ENCODE peak calls at places on chromosomes 5 and 9, in six cellular contexts. One of them, this sample, is unnamed.

GRCh38 chr9:113184509-113184908 is 33.7 kb downstream of the SLC31A2 start:
- DNase-seq in pancreas: no peak
- DNase-seq in stimulated activated CD4-positive, alpha-beta T cell treated with anti-CD3 and anti-CD28 coated beads, Interleukin-4, amount 100 ng/mL, for 4 hours: no peak
- DNase-seq in T-helper 17 cell: no peak
- DNase-seq in head of caudate nucleus: no peak
- DNase-seq in WTC11: no peak
- DNase-seq in this sample: no peak

GRCh38 chr9:1253098-1253979 is 203.2 kb downstream of the DMRT2 start:
- DNase-seq in pancreas: no peak
- DNase-seq in stimulated activated CD4-positive, alpha-beta T cell treated with anti-CD3 and anti-CD28 coated beads, Interleukin-4, amount 100 ng/mL, for 4 hours: no peak
- DNase-seq in T-helper 17 cell: no peak
- DNase-seq in head of caudate nucleus: no peak
- DNase-seq in WTC11: no peak
- DNase-seq in this sample: no peak

GRCh38 chr5:115246361-115246991 is 16.2 kb downstream of the PGGT1B start:
- DNase-seq in pancreas: no peak
- DNase-seq in stimulated activated CD4-positive, alpha-beta T cell treated with anti-CD3 and anti-CD28 coated beads, Interleukin-4, amount 100 ng/mL, for 4 hours: no peak
- DNase-seq in T-helper 17 cell: no peak
- DNase-seq in head of caudate nucleus: no peak
- DNase-seq in WTC11: no peak
- DNase-seq in this sample: no peak

GRCh38 chr9:134033516-134034214 is 8.4 kb downstream of the BRD3OS start:
- DNase-seq in pancreas: no peak
- DNase-seq in stimulated activated CD4-positive, alpha-beta T cell treated with anti-CD3 and anti-CD28 coated beads, Interleukin-4, amount 100 ng/mL, for 4 hours: no peak
- DNase-seq in T-helper 17 cell: no peak
- DNase-seq in head of caudate nucleus: peak
- DNase-seq in WTC11: no peak
- DNase-seq in this sample: no peak

GRCh38 chr5:42951847-42952411 is 88.2 kb downstream of the ANXA2R start:
- DNase-seq in pancreas: no peak
- DNase-seq in stimulated activated CD4-positive, alpha-beta T cell treated with anti-CD3 and anti-CD28 coated beads, Interleukin-4, amount 100 ng/mL, for 4 hours: peak
- DNase-seq in T-helper 17 cell: peak
- DNase-seq in head of caudate nucleus: no peak
- DNase-seq in WTC11: no peak
- DNase-seq in this sample: peak

GRCh38 chr9:95177617-95178016 is 139.9 kb downstream of the FANCC start:
- DNase-seq in pancreas: no peak
- DNase-seq in stimulated activated CD4-positive, alpha-beta T cell treated with anti-CD3 and anti-CD28 coated beads, Interleukin-4, amount 100 ng/mL, for 4 hours: no peak
- DNase-seq in T-helper 17 cell: no peak
- DNase-seq in head of caudate nucleus: no peak
- DNase-seq in WTC11: no peak
- DNase-seq in this sample: no peak

GRCh38 chr9:107683566-107683965 is 194.0 kb upstream of the KLF4 start:
- DNase-seq in pancreas: no peak
- DNase-seq in stimulated activated CD4-positive, alpha-beta T cell treated with anti-CD3 and anti-CD28 coated beads, Interleukin-4, amount 100 ng/mL, for 4 hours: no peak
- DNase-seq in T-helper 17 cell: no peak
- DNase-seq in head of caudate nucleus: no peak
- DNase-seq in WTC11: no peak
- DNase-seq in this sample: no peak

GRCh38 chr5:61706751-61707150 is 374.7 kb downstream of the ZSWIM6 start:
- DNase-seq in pancreas: no peak
- DNase-seq in stimulated activated CD4-positive, alpha-beta T cell treated with anti-CD3 and anti-CD28 coated beads, Interleukin-4, amount 100 ng/mL, for 4 hours: no peak
- DNase-seq in T-helper 17 cell: no peak
- DNase-seq in head of caudate nucleus: no peak
- DNase-seq in WTC11: no peak
- DNase-seq in this sample: no peak

GRCh38 chr9:101064206-101064605 is 35.7 kb downstream of the PLPPR1 start:
- DNase-seq in pancreas: no peak
- DNase-seq in stimulated activated CD4-positive, alpha-beta T cell treated with anti-CD3 and anti-CD28 coated beads, Interleukin-4, amount 100 ng/mL, for 4 hours: no peak
- DNase-seq in T-helper 17 cell: no peak
- DNase-seq in head of caudate nucleus: no peak
- DNase-seq in WTC11: no peak
- DNase-seq in this sample: no peak

GRCh38 chr5:163456029-163456589 is 3.8 kb downstream of the NUDCD2 start:
- DNase-seq in pancreas: no peak
- DNase-seq in stimulated activated CD4-positive, alpha-beta T cell treated with anti-CD3 and anti-CD28 coated beads, Interleukin-4, amount 100 ng/mL, for 4 hours: no peak
- DNase-seq in T-helper 17 cell: no peak
- DNase-seq in head of caudate nucleus: no peak
- DNase-seq in WTC11: no peak
- DNase-seq in this sample: no peak

GRCh38 chr9:110186254-110186653 is 21.7 kb downstream of the C9orf152 start:
- DNase-seq in pancreas: no peak
- DNase-seq in stimulated activated CD4-positive, alpha-beta T cell treated with anti-CD3 and anti-CD28 coated beads, Interleukin-4, amount 100 ng/mL, for 4 hours: no peak
- DNase-seq in T-helper 17 cell: no peak
- DNase-seq in head of caudate nucleus: no peak
- DNase-seq in WTC11: no peak
- DNase-seq in this sample: no peak

GRCh38 chr9:23824241-23825142 is 1.5 kb downstream of the ELAVL2 start:
- DNase-seq in pancreas: no peak
- DNase-seq in stimulated activated CD4-positive, alpha-beta T cell treated with anti-CD3 and anti-CD28 coated beads, Interleukin-4, amount 100 ng/mL, for 4 hours: no peak
- DNase-seq in T-helper 17 cell: no peak
- DNase-seq in head of caudate nucleus: no peak
- DNase-seq in WTC11: peak
- DNase-seq in this sample: no peak

GRCh38 chr9:133258061-133259015 is 16.7 kb downstream of the ABO start:
- DNase-seq in pancreas: no peak
- DNase-seq in stimulated activated CD4-positive, alpha-beta T cell treated with anti-CD3 and anti-CD28 coated beads, Interleukin-4, amount 100 ng/mL, for 4 hours: no peak
- DNase-seq in T-helper 17 cell: no peak
- DNase-seq in head of caudate nucleus: no peak
- DNase-seq in WTC11: no peak
- DNase-seq in this sample: no peak

GRCh38 chr9:136292591-136293448 is 11.1 kb downstream of the CCDC187 start:
- DNase-seq in pancreas: peak
- DNase-seq in stimulated activated CD4-positive, alpha-beta T cell treated with anti-CD3 and anti-CD28 coated beads, Interleukin-4, amount 100 ng/mL, for 4 hours: no peak
- DNase-seq in T-helper 17 cell: no peak
- DNase-seq in head of caudate nucleus: no peak
- DNase-seq in WTC11: no peak
- DNase-seq in this sample: no peak

GRCh38 chr9:124354364-124355031 is 60.7 kb downstream of the PSMB7 start:
- DNase-seq in pancreas: no peak
- DNase-seq in stimulated activated CD4-positive, alpha-beta T cell treated with anti-CD3 and anti-CD28 coated beads, Interleukin-4, amount 100 ng/mL, for 4 hours: no peak
- DNase-seq in T-helper 17 cell: no peak
- DNase-seq in head of caudate nucleus: peak
- DNase-seq in WTC11: no peak
- DNase-seq in this sample: no peak

GRCh38 chr5:135606431-135606830 is 27.6 kb upstream of the CXCL14 start:
- DNase-seq in pancreas: no peak
- DNase-seq in stimulated activated CD4-positive, alpha-beta T cell treated with anti-CD3 and anti-CD28 coated beads, Interleukin-4, amount 100 ng/mL, for 4 hours: no peak
- DNase-seq in T-helper 17 cell: no peak
- DNase-seq in head of caudate nucleus: no peak
- DNase-seq in WTC11: no peak
- DNase-seq in this sample: no peak

GRCh38 chr5:104179057-104179456 is 616.5 kb upstream of the NUDT12 start:
- DNase-seq in pancreas: peak
- DNase-seq in stimulated activated CD4-positive, alpha-beta T cell treated with anti-CD3 and anti-CD28 coated beads, Interleukin-4, amount 100 ng/mL, for 4 hours: no peak
- DNase-seq in T-helper 17 cell: no peak
- DNase-seq in head of caudate nucleus: peak
- DNase-seq in WTC11: peak
- DNase-seq in this sample: peak

GRCh38 chr5:66738136-66738535 is 141.9 kb downstream of the MAST4 start:
- DNase-seq in pancreas: no peak
- DNase-seq in stimulated activated CD4-positive, alpha-beta T cell treated with anti-CD3 and anti-CD28 coated beads, Interleukin-4, amount 100 ng/mL, for 4 hours: no peak
- DNase-seq in T-helper 17 cell: no peak
- DNase-seq in head of caudate nucleus: no peak
- DNase-seq in WTC11: no peak
- DNase-seq in this sample: no peak

GRCh38 chr9:132670359-132670815 is at the start of gene GTF3C4:
- DNase-seq in pancreas: peak
- DNase-seq in stimulated activated CD4-positive, alpha-beta T cell treated with anti-CD3 and anti-CD28 coated beads, Interleukin-4, amount 100 ng/mL, for 4 hours: peak
- DNase-seq in T-helper 17 cell: peak
- DNase-seq in head of caudate nucleus: peak
- DNase-seq in WTC11: peak
- DNase-seq in this sample: peak

GRCh38 chr9:126165755-126166154 is 160.9 kb upstream of the MVB12B start:
- DNase-seq in pancreas: no peak
- DNase-seq in stimulated activated CD4-positive, alpha-beta T cell treated with anti-CD3 and anti-CD28 coated beads, Interleukin-4, amount 100 ng/mL, for 4 hours: no peak
- DNase-seq in T-helper 17 cell: no peak
- DNase-seq in head of caudate nucleus: no peak
- DNase-seq in WTC11: no peak
- DNase-seq in this sample: no peak

GRCh38 chr9:82037126-82037525 is 48.6 kb downstream of the SPATA31D1 start:
- DNase-seq in pancreas: no peak
- DNase-seq in stimulated activated CD4-positive, alpha-beta T cell treated with anti-CD3 and anti-CD28 coated beads, Interleukin-4, amount 100 ng/mL, for 4 hours: no peak
- DNase-seq in T-helper 17 cell: no peak
- DNase-seq in head of caudate nucleus: no peak
- DNase-seq in WTC11: no peak
- DNase-seq in this sample: no peak

GRCh38 chr5:170579623-170580022 is 75.8 kb downstream of the KCNIP1 start:
- DNase-seq in pancreas: no peak
- DNase-seq in stimulated activated CD4-positive, alpha-beta T cell treated with anti-CD3 and anti-CD28 coated beads, Interleukin-4, amount 100 ng/mL, for 4 hours: no peak
- DNase-seq in T-helper 17 cell: no peak
- DNase-seq in head of caudate nucleus: no peak
- DNase-seq in WTC11: no peak
- DNase-seq in this sample: no peak

GRCh38 chr5:37875051-37875787 is 35.4 kb upstream of the GDNF start:
- DNase-seq in pancreas: no peak
- DNase-seq in stimulated activated CD4-positive, alpha-beta T cell treated with anti-CD3 and anti-CD28 coated beads, Interleukin-4, amount 100 ng/mL, for 4 hours: no peak
- DNase-seq in T-helper 17 cell: no peak
- DNase-seq in head of caudate nucleus: no peak
- DNase-seq in WTC11: no peak
- DNase-seq in this sample: no peak

GRCh38 chr9:10678790-10679189 is 66.0 kb upstream of the PTPRD start:
- DNase-seq in pancreas: no peak
- DNase-seq in stimulated activated CD4-positive, alpha-beta T cell treated with anti-CD3 and anti-CD28 coated beads, Interleukin-4, amount 100 ng/mL, for 4 hours: no peak
- DNase-seq in T-helper 17 cell: no peak
- DNase-seq in head of caudate nucleus: no peak
- DNase-seq in WTC11: no peak
- DNase-seq in this sample: no peak

GRCh38 chr5:139513852-139514485 is 31.4 kb upstream of the STING1 start:
- DNase-seq in pancreas: no peak
- DNase-seq in stimulated activated CD4-positive, alpha-beta T cell treated with anti-CD3 and anti-CD28 coated beads, Interleukin-4, amount 100 ng/mL, for 4 hours: no peak
- DNase-seq in T-helper 17 cell: no peak
- DNase-seq in head of caudate nucleus: peak
- DNase-seq in WTC11: no peak
- DNase-seq in this sample: no peak

GRCh38 chr9:71767421-71768321 is 642 bp downstream of the CEMIP2 start:
- DNase-seq in pancreas: peak
- DNase-seq in stimulated activated CD4-positive, alpha-beta T cell treated with anti-CD3 and anti-CD28 coated beads, Interleukin-4, amount 100 ng/mL, for 4 hours: no peak
- DNase-seq in T-helper 17 cell: no peak
- DNase-seq in head of caudate nucleus: peak
- DNase-seq in WTC11: peak
- DNase-seq in this sample: no peak

GRCh38 chr9:35385042-35385441 is 104.9 kb upstream of the RUSC2 start:
- DNase-seq in pancreas: no peak
- DNase-seq in stimulated activated CD4-positive, alpha-beta T cell treated with anti-CD3 and anti-CD28 coated beads, Interleukin-4, amount 100 ng/mL, for 4 hours: no peak
- DNase-seq in T-helper 17 cell: no peak
- DNase-seq in head of caudate nucleus: peak
- DNase-seq in WTC11: no peak
- DNase-seq in this sample: no peak

GRCh38 chr5:40549611-40550010 is 130.1 kb upstream of the PTGER4 start:
- DNase-seq in pancreas: no peak
- DNase-seq in stimulated activated CD4-positive, alpha-beta T cell treated with anti-CD3 and anti-CD28 coated beads, Interleukin-4, amount 100 ng/mL, for 4 hours: no peak
- DNase-seq in T-helper 17 cell: no peak
- DNase-seq in head of caudate nucleus: no peak
- DNase-seq in WTC11: no peak
- DNase-seq in this sample: no peak

This sample was measured in T-helper 2 cell.